ENCODE peak calls at places on chromosome 11, in five cellular contexts. B is stimulated activated CD4-positive, alpha-beta T cell treated with anti-CD3 and anti-CD28 coated beads, TNF-alpha, amount 100 ng/mL, for 1 hour; S is brain microvascular endothelial cell; U is type B pancreatic cell; X is CD4-positive, alpha-beta T cell. M is an unnamed sample.

GRCh38 chr11:13668957-13669521 is 571 bp downstream of the FAR1 start:
- DNase-seq in B (no peak), S (no peak), U (no peak), X (peak), M (peak)

GRCh38 chr11:72860592-72860991 is 46.4 kb downstream of the ATG16L2 start:
- DNase-seq in B (no peak), S (no peak), U (no peak), X (no peak), M (no peak)

GRCh38 chr11:43367382-43368178 is 8.9 kb downstream of the TTC17 start:
- DNase-seq in B (no peak), S (no peak), U (no peak), X (no peak), M (no peak)

GRCh38 chr11:78350646-78351165 is 66.9 kb downstream of the GAB2 start:
- DNase-seq in B (no peak), S (no peak), U (no peak), X (no peak), M (peak)

GRCh38 chr11:89355649-89356048 is 135.5 kb downstream of the NOX4 start:
- DNase-seq in B (no peak), S (no peak), U (no peak), X (no peak), M (no peak)

GRCh38 chr11:20775331-20775730 is 105.9 kb downstream of the NELL1 start:
- DNase-seq in B (no peak), S (no peak), U (no peak), X (no peak), M (no peak)

GRCh38 chr11:115455606-115456005 is 48.6 kb downstream of the CADM1 start:
- DNase-seq in B (no peak), S (no peak), U (no peak), X (no peak), M (no peak)

GRCh38 chr11:112122206-112122605 is 35.5 kb downstream of the SDHD start:
- DNase-seq in B (no peak), S (no peak), U (no peak), X (no peak), M (no peak)

GRCh38 chr11:40281055-40281580 is 1178.3 kb downstream of the LRRC4C start:
- DNase-seq in B (no peak), S (no peak), U (no peak), X (no peak), M (no peak)

GRCh38 chr11:94544582-94544831 is 786 bp downstream of the FUT4 start:
- DNase-seq in B (no peak), S (no peak), U (no peak), X (no peak), M (no peak)

GRCh38 chr11:67584205-67584880 is 731 bp downstream of the GSTP1 start:
- DNase-seq in B (no peak), S (no peak), U (no peak), X (no peak), M (peak)

GRCh38 chr11:90476442-90477007 is 253.7 kb upstream of the CHORDC1 start:
- DNase-seq in B (no peak), S (peak), U (no peak), X (no peak), M (peak)

GRCh38 chr11:20337526-20338154 is 25.9 kb upstream of the HTATIP2 start:
- DNase-seq in B (no peak), S (peak), U (no peak), X (no peak), M (no peak)